ENCODE peak calls at places on chromosomes 5 and 9, in ten cellular contexts. F, T, P, C, V, B, N, H, A and R are unnamed samples.

GRCh38 chr9:21524099-21524830 is 42.2 kb upstream of the IFNE start:
- DNase-seq in H (no peak), F (no peak), C (no peak), V (no peak), T (no peak), N (no peak), P (no peak), A (no peak), B (no peak), R (no peak)

GRCh38 chr9:132341177-132341840 is 13.5 kb downstream of the SETX start:
- DNase-seq in H (no peak), A (no peak), P (no peak), B (no peak), N (peak), T (no peak), C (no peak), V (no peak), F (no peak), R (no peak)

GRCh38 chr5:126595486-126596083 is 566 bp upstream of the ALDH7A1 start:
- DNase-seq in P (no peak), V (no peak), T (no peak), N (no peak), B (no peak), A (no peak), H (no peak), C (no peak), F (no peak), R (no peak)

GRCh38 chr5:86880785-86881492 is 263.2 kb downstream of the COX7C start:
- DNase-seq in N (peak), T (peak), V (peak), A (peak), F (peak), B (peak), C (peak), P (peak), H (no peak), R (peak)

GRCh38 chr5:161547573-161548471 is 1.3 kb upstream of the GABRB2 start:
- DNase-seq in C (no peak), H (no peak), A (no peak), T (no peak), V (no peak), F (peak), P (no peak), N (no peak), B (peak), R (peak)

GRCh38 chr5:124418390-124418789 is 328.0 kb downstream of the ZNF608 start:
- DNase-seq in N (no peak), F (no peak), B (no peak), A (no peak), H (no peak), C (no peak), V (no peak), T (no peak), P (no peak), R (no peak)

GRCh38 chr5:135393691-135394090 is 5.3 kb downstream of the MACROH2A1 start:
- DNase-seq in H (no peak), A (no peak), V (no peak), P (no peak), C (no peak), T (no peak), B (no peak), N (no peak), F (no peak), R (no peak)

GRCh38 chr5:73118331-73119011 is 1.9 kb upstream of the TMEM171 start:
- DNase-seq in H (no peak), N (peak), A (no peak), C (no peak), F (no peak), V (no peak), B (peak), P (no peak), T (peak), R (no peak)

GRCh38 chr5:132011561-132012384 is at the start of gene ACSL6:
- DNase-seq in V (no peak), H (no peak), N (no peak), A (no peak), P (peak), F (no peak), T (no peak), B (peak), C (no peak), R (peak)

GRCh38 chr5:51829691-51830090 is 446.4 kb downstream of the ISL1 start:
- DNase-seq in H (no peak), B (no peak), A (no peak), N (no peak), F (no peak), P (no peak), T (peak), V (no peak), C (no peak), R (no peak)